ENCODE peak calls at places on chromosomes 4 and X, in five cellular contexts. U, C, H, E and T are unnamed samples.

GRCh38 chr4:153113838-153114105 is 90.5 kb upstream of the TRIM2 start:
- DNase-seq in U (no peak), C (no peak), H (no peak), E (no peak), T (no peak)

GRCh38 chr4:124710911-124711310 is 1.6 kb downstream of the ANKRD50 start:
- DNase-seq in U (no peak), C (no peak), H (no peak), E (no peak), T (no peak)

GRCh38 chr4:1574601-1575417 is 109.3 kb downstream of the FAM53A start:
- DNase-seq in U (no peak), C (no peak), H (no peak), E (no peak), T (no peak)

GRCh38 chr4:8664031-8664805 is 71.7 kb downstream of the CPZ start:
- DNase-seq in U (no peak), C (no peak), H (no peak), E (no peak), T (no peak)

GRCh38 chr4:17690898-17691297 is 76.5 kb downstream of the MED28 start:
- DNase-seq in U (no peak), C (no peak), H (no peak), E (no peak), T (no peak)

GRCh38 chr4:71607109-71607508 is 176.8 kb downstream of the GC start:
- DNase-seq in U (no peak), C (no peak), H (no peak), E (no peak), T (no peak)

GRCh38 chr4:175453456-175453855 is 358.6 kb downstream of the GPM6A start:
- DNase-seq in U (peak), C (no peak), H (no peak), E (no peak), T (no peak)

GRCh38 chr4:5799406-5799805 is 88.4 kb downstream of the EVC start:
- DNase-seq in U (no peak), C (no peak), H (no peak), E (no peak), T (no peak)

DNA sequence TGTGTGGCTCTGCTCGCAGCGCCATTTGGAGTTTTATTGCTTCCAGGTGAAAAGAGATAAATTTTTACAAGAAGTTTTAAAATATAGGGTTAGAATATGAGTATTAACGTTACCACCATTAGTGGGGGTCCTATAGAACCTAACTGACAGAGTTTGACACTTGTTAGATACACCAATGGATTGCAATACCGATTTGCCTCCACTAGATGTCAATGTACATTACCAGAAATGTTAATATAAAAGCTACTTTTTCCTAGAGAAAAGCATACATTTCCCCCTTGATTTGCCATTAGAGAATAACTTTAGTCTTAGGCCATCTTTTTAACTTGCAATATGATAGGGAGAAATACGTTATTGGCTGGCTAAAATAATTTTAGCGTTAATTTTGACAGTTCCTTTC is 108.4 kb downstream of the LINC00632 start:
- DNase-seq in U (peak), C (no peak), H (peak), E (peak), T (peak)
- TF ChIP-seq CTCF in U (peak), C (peak), H (peak), E (peak), T (peak)

GRCh38 chrX:134025986-134026731 is 40.8 kb upstream of the GPC3 start:
- DNase-seq in U (no peak), C (no peak), H (no peak), E (peak), T (no peak)
- TF ChIP-seq CTCF in U (no peak), C (no peak), H (no peak), E (peak), T (no peak)

DNA sequence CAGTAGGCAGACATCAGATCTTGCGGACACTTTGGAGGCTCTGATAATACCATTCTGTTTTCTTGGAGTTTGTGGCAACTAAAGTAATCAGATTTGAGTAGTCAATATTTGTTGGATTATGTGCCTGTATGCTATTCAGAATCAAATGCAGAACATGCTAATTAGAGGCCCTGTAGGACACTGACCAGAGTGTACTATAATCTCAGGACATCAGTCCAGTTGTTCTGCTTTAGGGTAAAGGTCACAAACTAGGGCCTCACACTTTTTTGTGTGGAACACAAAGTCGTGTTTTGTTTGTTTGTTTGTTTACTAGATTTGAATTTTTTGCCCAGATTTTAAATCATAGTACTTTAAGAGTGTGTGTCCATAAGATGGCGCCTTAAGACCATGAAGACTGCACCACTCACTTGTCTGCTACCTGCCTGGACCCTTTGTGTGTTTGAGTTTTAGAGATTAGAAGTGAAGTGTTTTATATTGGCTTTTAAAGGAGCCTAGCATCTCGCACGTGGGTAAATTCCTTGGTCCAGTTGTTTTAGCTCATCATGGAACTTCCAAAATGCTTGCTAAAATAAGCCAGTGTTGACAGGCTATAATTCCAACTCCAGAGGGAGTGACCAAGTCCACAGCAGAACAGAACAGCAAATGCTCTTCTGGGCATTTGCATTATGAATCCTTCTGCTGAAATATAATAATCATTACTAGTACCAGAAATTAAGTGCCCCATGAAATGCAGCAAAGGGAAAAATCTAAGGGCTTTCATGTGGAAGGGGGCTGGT is 34.7 kb downstream of the IL13RA1 start:
- DNase-seq in U (peak), C (no peak), H (no peak), E (peak), T (no peak)
- TF ChIP-seq CTCF in U (no peak), C (no peak), H (peak), E (peak), T (no peak)

DNA sequence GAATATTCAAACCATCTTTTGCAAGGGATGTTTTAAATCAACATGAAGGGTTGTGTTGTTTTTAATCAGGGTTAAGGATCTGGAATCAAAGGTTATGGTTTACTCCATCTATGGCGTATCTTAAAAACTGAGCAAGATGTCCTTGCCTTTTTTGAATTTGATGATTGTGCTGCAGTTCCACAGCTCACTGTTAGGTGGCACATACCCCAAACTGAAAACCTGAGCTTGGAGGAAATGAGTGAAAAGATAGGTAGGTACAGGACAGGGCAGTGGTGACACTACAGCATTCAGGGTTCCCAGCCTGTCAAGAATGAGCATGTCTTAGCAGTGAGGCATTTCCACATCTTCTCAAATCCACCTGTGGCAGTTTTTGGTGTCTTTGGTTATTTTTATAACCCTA is 13.1 kb upstream of the EOLA1 start:
- DNase-seq in U (peak), C (no peak), H (peak), E (peak), T (no peak)
- TF ChIP-seq CTCF in U (peak), C (peak), H (peak), E (peak), T (peak)

DNA sequence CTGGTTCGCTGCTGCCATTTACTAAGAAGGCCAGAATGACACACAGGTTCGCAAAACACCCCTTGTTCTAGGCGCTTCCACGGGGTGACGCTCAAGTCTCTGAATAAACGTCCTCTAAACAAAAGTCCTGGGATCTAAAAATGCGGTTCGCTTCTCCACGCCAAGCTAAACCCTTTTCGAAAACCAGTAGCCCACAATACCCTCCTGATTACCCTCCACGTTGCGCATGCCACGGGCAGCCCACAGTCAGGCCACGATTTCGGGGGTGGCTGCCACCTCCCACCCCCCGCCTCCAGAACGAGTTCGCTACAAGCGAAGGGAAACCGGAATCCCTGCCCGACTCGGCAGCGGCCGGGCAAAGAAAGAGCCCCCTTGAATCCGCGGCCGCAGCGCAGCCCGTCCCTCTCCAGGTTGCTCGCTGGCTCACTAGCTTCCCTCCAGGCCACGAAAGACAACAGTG is 423 bp downstream of the RPL39 start:
- DNase-seq in U (peak), C (peak), H (peak), E (no peak), T (peak)
- TF ChIP-seq CTCF in U (peak), C (no peak), H (peak), E (no peak), T (peak)